ENCODE peak calls at places on chromosomes 11 and 22, in ten cellular contexts. N is pons; C is fibroblast of pulmonary artery; V is CD4-positive, alpha-beta T cell; D is stimulated activated CD4-positive, alpha-beta T cell treated with anti-CD3 and anti-CD28 coated beads, Interleukin-15, amount 100 ng/mL, for 24 hours; S is CD4-positive, alpha-beta memory T cell; B is A172; R is ureter; W is fibroblast of the conjunctiva; E is endodermal cell. Y is an unnamed sample.

GRCh38 chr11:69664103-69664775 is 10.9 kb downstream of the LTO1 start:
- DNase-seq in S (no peak), E (peak; percentile 35), R (no peak), N (no peak), B (no peak), V (no peak), C (no peak), D (no peak), W (no peak), Y (no peak)

GRCh38 chr22:22842085-22842484 is 45.5 kb upstream of the IGLL5 start:
- DNase-seq in S (no peak), B (no peak), C (no peak), D (no peak), R (no peak), W (no peak), N (no peak), E (no peak), V (no peak), Y (no peak)

GRCh38 chr11:107770546-107770945 is 58.7 kb upstream of the SLN start:
- DNase-seq in S (no peak), B (peak; percentile 60), D (no peak), N (no peak), C (no peak), W (no peak), R (no peak), E (no peak), V (no peak), Y (no peak)

GRCh38 chr11:34223021-34223813 is 117.8 kb downstream of the NAT10 start:
- DNase-seq in R (peak; percentile 80), W (peak; percentile 30), C (peak; percentile 89), B (peak; percentile 61), D (no peak), S (no peak), V (no peak), N (no peak), E (no peak), Y (no peak)

GRCh38 chr22:50311606-50312351 is 4.3 kb upstream of the PLXNB2 start:
- DNase-seq in C (no peak), S (no peak), W (no peak), E (no peak), R (no peak), N (no peak), V (no peak), B (no peak), D (no peak), Y (no peak)

GRCh38 chr22:45516923-45517675 is 14.4 kb downstream of the FBLN1 start:
- DNase-seq in R (no peak), W (no peak), C (no peak), E (peak; percentile 72), B (peak; percentile 83), S (no peak), V (no peak), D (no peak), N (no peak), Y (no peak)

GRCh38 chr11:61022311-61023085 is 51.0 kb downstream of the CD6 start:
- DNase-seq in C (no peak), V (no peak), N (peak; percentile 20), R (no peak), B (no peak), S (no peak), W (no peak), E (no peak), D (peak; percentile 65), Y (no peak)

GRCh38 chr11:61357233-61357893 is 4.3 kb downstream of the CYB561A3 start:
- DNase-seq in D (no peak), V (no peak), S (no peak), B (no peak), N (peak; percentile 78), C (no peak), E (no peak), W (no peak), R (no peak), Y (no peak)

GRCh38 chr11:70806461-70807194 is 408.3 kb downstream of the CTTN start:
- DNase-seq in S (no peak), V (no peak), B (no peak), N (no peak), W (no peak), R (no peak), C (no peak), E (no peak), D (no peak), Y (no peak)

GRCh38 chr22:37065961-37066360 is 14.4 kb downstream of the KCTD17 start:
- DNase-seq in R (no peak), C (no peak), S (no peak), B (no peak), V (no peak), D (no peak), E (no peak), W (no peak), N (no peak), Y (no peak)

GRCh38 chr22:23841736-23842404 is 3.1 kb upstream of the DERL3 start:
- DNase-seq in V (no peak), D (no peak), N (no peak), W (no peak), R (no peak), E (no peak), S (no peak), C (no peak), B (no peak), Y (no peak)

GRCh38 chr11:42397483-42397882 is 914.3 kb upstream of the API5 start:
- DNase-seq in R (no peak), D (no peak), E (no peak), B (no peak), S (no peak), C (no peak), V (no peak), N (no peak), W (no peak), Y (no peak)

GRCh38 chr11:46009647-46010046 is 87.2 kb downstream of the LARGE2 start:
- DNase-seq in V (no peak), C (peak; percentile 52), R (no peak), S (no peak), N (no peak), B (no peak), D (no peak), E (no peak), W (no peak), Y (no peak)

GRCh38 chr11:14124886-14125285 is 162.4 kb downstream of the SPON1 start:
- DNase-seq in W (no peak), N (peak; percentile 15), C (no peak), V (no peak), E (no peak), S (no peak), D (no peak), B (no peak), R (no peak), Y (no peak)

GRCh38 chr11:78645226-78646202 is 70.8 kb upstream of the NARS2 start:
- DNase-seq in R (peak; percentile 70), E (peak; percentile 97), D (peak; percentile 70), B (peak; percentile 67), W (peak; percentile 57), V (peak; percentile 44), N (peak; percentile 70), S (peak; percentile 48), C (peak; percentile 77), Y (peak; percentile 58)

GRCh38 chr11:111429066-111429506 is 50.0 kb upstream of the POU2AF1 start:
- DNase-seq in D (peak; percentile 79), N (no peak), E (peak; percentile 87), W (peak; percentile 53), V (peak; percentile 32), S (peak; percentile 41), B (peak; percentile 37), C (peak; percentile 70), R (peak; percentile 75), Y (peak; percentile 7)

Y was measured in kidney glomerular epithelial cell.